ENCODE peak calls at places on chromosomes 1 and 21, in four cellular contexts. One of them, this sample, is unnamed. For H3K27me3, the result is how much of the 10 kb centered on the place peaks cover.

GRCh38 chr1:40252601-40253000 is 4.9 kb downstream of the TMCO2 start:
- DNase-seq in hepatocyte: no peak
- DNase-seq in heart left ventricle: no peak
- DNase-seq in heart right ventricle: no peak
- DNase-seq in this sample: no peak

GRCh38 chr1:68225781-68226180 is 6.5 kb downstream of the WLS start:
- DNase-seq in hepatocyte: no peak
- DNase-seq in heart left ventricle: no peak
- DNase-seq in heart right ventricle: no peak
- DNase-seq in this sample: no peak

GRCh38 chr1:44819257-44819593 is 10.9 kb downstream of the BTBD19 start:
- DNase-seq in hepatocyte: no peak
- DNase-seq in heart left ventricle: no peak
- DNase-seq in heart right ventricle: peak
- DNase-seq in this sample: no peak

GRCh38 chr1:244246334-244246733 is 195.3 kb downstream of the ZBTB18 start:
- DNase-seq in hepatocyte: no peak
- DNase-seq in heart left ventricle: no peak
- DNase-seq in heart right ventricle: no peak
- DNase-seq in this sample: no peak

GRCh38 chr21:37842163-37842919 is 73.9 kb downstream of the KCNJ6 start:
- DNase-seq in hepatocyte: no peak
- DNase-seq in heart left ventricle: no peak
- DNase-seq in heart right ventricle: no peak
- DNase-seq in this sample: no peak

GRCh38 chr1:230157409-230158390 is 90.7 kb downstream of the GALNT2 start:
- DNase-seq in hepatocyte: peak
- DNase-seq in heart left ventricle: peak
- DNase-seq in heart right ventricle: no peak
- DNase-seq in this sample: no peak

GRCh38 chr1:91617242-91617837 is 116.7 kb downstream of the CDC7 start:
- DNase-seq in hepatocyte: peak
- DNase-seq in heart left ventricle: peak
- DNase-seq in heart right ventricle: peak
- DNase-seq in this sample: peak

GRCh38 chr1:179814513-179814838 is 63.1 kb downstream of the TOR1AIP2 start:
- DNase-seq in hepatocyte: no peak
- DNase-seq in heart left ventricle: no peak
- DNase-seq in heart right ventricle: peak
- DNase-seq in this sample: no peak

DNA sequence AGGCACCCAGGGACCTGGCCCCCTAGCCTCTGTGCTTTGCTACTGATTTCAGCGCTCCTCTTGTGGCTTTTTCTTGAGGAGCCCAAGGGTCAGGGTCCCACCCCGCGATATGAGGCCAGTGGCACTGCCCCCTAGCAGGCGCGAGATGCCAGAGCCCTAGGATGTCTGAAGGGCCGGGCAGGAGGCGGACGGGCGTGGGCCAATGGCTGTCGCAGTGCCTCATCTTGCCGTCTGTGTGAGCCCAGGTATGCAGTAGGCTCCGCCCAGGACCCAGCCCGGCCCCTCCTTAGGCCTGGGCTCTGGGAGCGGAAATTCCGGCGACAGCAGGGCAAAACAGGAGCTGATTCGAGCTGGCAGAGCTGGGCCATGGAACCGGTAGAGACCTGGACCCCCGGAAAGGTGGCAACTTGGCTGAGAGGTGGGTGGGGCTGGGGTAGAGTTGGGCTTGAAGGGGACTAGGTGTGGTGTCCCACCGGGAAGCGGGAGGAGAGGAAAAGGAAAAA is at the start of gene CNKSR1:
- DNase-seq in hepatocyte: peak
- DNase-seq in heart left ventricle: no peak
- DNase-seq in heart right ventricle: no peak
- DNase-seq in this sample: no peak
- TF ChIP-seq CTCF in hepatocyte: peak
- TF ChIP-seq CTCF in heart left ventricle: no peak
- TF ChIP-seq CTCF in heart right ventricle: no peak
- TF ChIP-seq CTCF in this sample: no peak

DNA sequence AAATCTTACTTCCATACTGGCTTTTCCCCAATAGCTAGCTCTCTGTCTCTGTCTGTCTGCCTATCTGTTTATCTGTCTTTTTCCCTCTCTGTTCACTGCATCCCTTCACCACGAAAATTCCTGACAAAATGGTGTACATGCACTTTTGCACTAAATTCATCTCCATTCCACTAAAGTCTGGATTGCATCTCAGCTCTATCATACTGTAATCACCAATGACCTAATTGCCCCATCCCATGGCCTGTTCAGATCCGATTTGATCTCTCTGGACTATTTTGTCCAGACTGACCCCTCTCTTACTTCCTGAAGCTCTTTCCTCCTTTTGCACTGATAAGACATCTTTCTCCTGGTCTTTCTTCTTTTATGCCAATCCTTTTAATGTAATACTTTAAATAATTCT is 112.5 kb upstream of the USH2A start:
- DNase-seq in hepatocyte: no peak
- DNase-seq in heart left ventricle: no peak
- DNase-seq in heart right ventricle: no peak
- DNase-seq in this sample: no peak
- H3K27ac ChIP-seq in hepatocyte: no peak
- H3K27ac ChIP-seq in heart left ventricle: no peak
- H3K27ac ChIP-seq in heart right ventricle: no peak
- H3K27ac ChIP-seq in this sample: no peak

GRCh38 chr1:115980156-115980555 is 3.8 kb downstream of the SLC22A15 start:
- DNase-seq in hepatocyte: no peak
- DNase-seq in heart left ventricle: no peak
- DNase-seq in heart right ventricle: no peak
- DNase-seq in this sample: no peak
- H3K27me3 ChIP-seq in hepatocyte: under half
- H3K27me3 ChIP-seq in heart left ventricle: under half
- H3K27me3 ChIP-seq in heart right ventricle: under half
- H3K27me3 ChIP-seq in this sample: under half

DNA sequence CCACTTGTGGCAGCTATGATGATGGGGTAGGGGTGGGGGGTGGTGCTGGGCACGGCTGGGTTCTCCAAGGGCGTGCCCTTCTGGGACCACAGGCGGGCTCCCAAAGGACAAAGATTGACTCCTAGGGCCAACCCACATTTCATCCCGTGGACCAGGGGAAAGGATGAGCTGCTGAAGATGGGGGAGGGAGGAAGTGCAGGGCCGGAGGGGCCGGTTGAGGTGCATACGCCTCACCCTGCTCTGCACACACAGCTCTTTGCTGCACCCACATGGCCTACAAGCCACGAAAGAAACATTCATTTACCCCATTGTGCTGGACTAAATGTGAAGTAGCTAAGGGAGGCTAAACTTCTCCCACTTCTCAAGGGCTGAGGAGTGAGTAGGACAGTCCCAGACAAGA is 34.2 kb upstream of the GNPAT start:
- DNase-seq in hepatocyte: no peak
- DNase-seq in heart left ventricle: no peak
- DNase-seq in heart right ventricle: no peak
- DNase-seq in this sample: no peak
- TF ChIP-seq CTCF in hepatocyte: peak
- TF ChIP-seq CTCF in heart left ventricle: no peak
- TF ChIP-seq CTCF in heart right ventricle: no peak
- TF ChIP-seq CTCF in this sample: no peak

GRCh38 chr1:191498318-191498717 is 659.9 kb upstream of the RGS18 start:
- DNase-seq in hepatocyte: no peak
- DNase-seq in heart left ventricle: no peak
- DNase-seq in heart right ventricle: no peak
- DNase-seq in this sample: no peak
- H3K27ac ChIP-seq in hepatocyte: no peak
- H3K27ac ChIP-seq in heart left ventricle: no peak
- H3K27ac ChIP-seq in heart right ventricle: no peak
- H3K27ac ChIP-seq in this sample: no peak

DNA sequence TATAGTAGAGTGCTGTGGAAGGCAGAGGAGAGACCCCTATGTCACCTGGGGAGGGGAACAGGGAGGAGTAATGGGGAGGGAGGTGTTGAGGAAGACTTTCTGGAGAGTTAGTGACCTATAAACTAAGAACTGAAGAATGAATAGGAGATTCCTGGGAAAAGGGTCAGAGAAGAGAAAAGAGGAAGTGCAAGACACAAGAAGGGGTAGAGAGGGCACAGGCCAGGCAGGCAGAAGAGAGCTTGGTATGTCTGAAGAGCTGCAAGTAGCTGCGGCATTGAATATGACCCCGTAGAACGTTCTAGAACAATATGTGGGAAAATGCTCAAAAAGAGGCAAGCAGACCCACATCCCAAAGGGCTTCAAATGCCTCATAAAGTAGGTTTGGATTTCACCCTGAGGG is 361.2 kb downstream of the PRDM2 start:
- DNase-seq in hepatocyte: no peak
- DNase-seq in heart left ventricle: no peak
- DNase-seq in heart right ventricle: no peak
- DNase-seq in this sample: no peak
- H3K27me3 ChIP-seq in hepatocyte: under half
- H3K27me3 ChIP-seq in heart left ventricle: under half
- H3K27me3 ChIP-seq in heart right ventricle: under half
- H3K27me3 ChIP-seq in this sample: under half

This sample was measured in gastrocnemius medialis.